ENCODE peak calls at places on chromosomes 12 and 14, in six cellular contexts. P, G, C, J, O and R are unnamed samples.

GRCh38 chr14:59283380-59283779 is 94.9 kb downstream of the DAAM1 start:
- DNase-seq in C (no peak), P (peak), J (peak), G (no peak), O (peak), R (no peak)

GRCh38 chr14:21964180-21964579 is 290.6 kb upstream of the OR4E1 start:
- DNase-seq in P (no peak), O (no peak), C (no peak), J (no peak), G (no peak), R (no peak)

GRCh38 chr12:81094718-81095360 is 17.0 kb downstream of the ACSS3 start:
- DNase-seq in J (no peak), P (peak), O (no peak), G (no peak), C (no peak), R (peak)

GRCh38 chr14:88040141-88040540 is 35.2 kb downstream of the GPR65 start:
- DNase-seq in J (no peak), O (no peak), C (no peak), G (no peak), P (no peak), R (no peak)

GRCh38 chr12:65098364-65098763 is 22.7 kb downstream of the WIF1 start:
- DNase-seq in J (no peak), P (no peak), G (no peak), O (no peak), C (no peak), R (no peak)

GRCh38 chr12:124764870-124765570 is 98.6 kb downstream of the SCARB1 start:
- DNase-seq in C (no peak), O (peak), G (no peak), P (peak), J (peak), R (peak)

GRCh38 chr12:109883429-109883828 is 3.1 kb upstream of the GLTP start:
- DNase-seq in P (no peak), G (no peak), O (no peak), C (no peak), J (no peak), R (no peak)

GRCh38 chr12:113242018-113242418 is 20.8 kb downstream of the TPCN1 start:
- DNase-seq in O (no peak), J (no peak), C (no peak), G (no peak), P (peak), R (no peak)

GRCh38 chr12:104680070-104680469 is 223.3 kb downstream of the CHST11 start:
- DNase-seq in G (no peak), C (no peak), P (no peak), O (no peak), J (peak), R (peak)

GRCh38 chr14:65792208-65792905 is 379.8 kb downstream of the FUT8 start:
- DNase-seq in P (peak), G (no peak), C (no peak), O (peak), J (no peak), R (peak)